ENCODE peak calls at places on chromosomes 13 and 19, in nine cellular contexts. One of them, this sample, is unnamed.

GRCh38 chr13:90454002-90454636 is 893.4 kb upstream of the MIR17HG start:
- DNase-seq in lower leg skin: no peak
- DNase-seq in colonic mucosa: no peak
- DNase-seq in neuronal stem cell: no peak
- DNase-seq in coronary artery: no peak
- DNase-seq in mucosa of descending colon: no peak
- DNase-seq in endodermal cell: no peak
- DNase-seq in PC-3: peak
- DNase-seq in tibial nerve: no peak
- DNase-seq in this sample: no peak

GRCh38 chr13:111152836-111153235 is 37.7 kb downstream of the ARHGEF7 start:
- DNase-seq in lower leg skin: no peak
- DNase-seq in coronary artery: no peak
- DNase-seq in endodermal cell: no peak
- DNase-seq in colonic mucosa: peak
- DNase-seq in PC-3: no peak
- DNase-seq in tibial nerve: no peak
- DNase-seq in neuronal stem cell: peak
- DNase-seq in mucosa of descending colon: peak
- DNase-seq in this sample: peak

GRCh38 chr19:58558066-58558622 is at the start of gene UBE2M:
- DNase-seq in PC-3: no peak
- DNase-seq in mucosa of descending colon: peak
- DNase-seq in lower leg skin: no peak
- DNase-seq in tibial nerve: no peak
- DNase-seq in coronary artery: peak
- DNase-seq in endodermal cell: peak
- DNase-seq in colonic mucosa: peak
- DNase-seq in neuronal stem cell: no peak
- DNase-seq in this sample: peak

GRCh38 chr13:37769078-37769477 is 100.5 kb downstream of the TRPC4 start:
- DNase-seq in endodermal cell: no peak
- DNase-seq in colonic mucosa: no peak
- DNase-seq in lower leg skin: no peak
- DNase-seq in coronary artery: no peak
- DNase-seq in mucosa of descending colon: no peak
- DNase-seq in neuronal stem cell: no peak
- DNase-seq in tibial nerve: no peak
- DNase-seq in PC-3: peak
- DNase-seq in this sample: no peak

GRCh38 chr13:47671762-47672161 is 329.3 kb downstream of the SUCLA2 start:
- DNase-seq in coronary artery: no peak
- DNase-seq in lower leg skin: no peak
- DNase-seq in neuronal stem cell: no peak
- DNase-seq in PC-3: no peak
- DNase-seq in endodermal cell: no peak
- DNase-seq in tibial nerve: no peak
- DNase-seq in mucosa of descending colon: no peak
- DNase-seq in colonic mucosa: no peak
- DNase-seq in this sample: no peak

GRCh38 chr13:75761373-75761772 is 125.2 kb downstream of the LMO7 start:
- DNase-seq in neuronal stem cell: no peak
- DNase-seq in tibial nerve: no peak
- DNase-seq in endodermal cell: no peak
- DNase-seq in lower leg skin: no peak
- DNase-seq in coronary artery: no peak
- DNase-seq in PC-3: no peak
- DNase-seq in colonic mucosa: no peak
- DNase-seq in mucosa of descending colon: no peak
- DNase-seq in this sample: no peak

GRCh38 chr13:90416938-90417337 is 930.5 kb upstream of the MIR17HG start:
- DNase-seq in endodermal cell: no peak
- DNase-seq in colonic mucosa: no peak
- DNase-seq in coronary artery: no peak
- DNase-seq in neuronal stem cell: no peak
- DNase-seq in tibial nerve: no peak
- DNase-seq in PC-3: no peak
- DNase-seq in lower leg skin: no peak
- DNase-seq in mucosa of descending colon: no peak
- DNase-seq in this sample: no peak

GRCh38 chr19:4575978-4576933 is 16.8 kb upstream of the SEMA6B start:
- DNase-seq in neuronal stem cell: no peak
- DNase-seq in coronary artery: no peak
- DNase-seq in endodermal cell: peak
- DNase-seq in mucosa of descending colon: peak
- DNase-seq in tibial nerve: peak
- DNase-seq in lower leg skin: peak
- DNase-seq in colonic mucosa: peak
- DNase-seq in PC-3: peak
- DNase-seq in this sample: peak

GRCh38 chr19:15529774-15530372 is 21.5 kb downstream of the CYP4F22 start:
- DNase-seq in neuronal stem cell: no peak
- DNase-seq in lower leg skin: no peak
- DNase-seq in endodermal cell: no peak
- DNase-seq in PC-3: no peak
- DNase-seq in colonic mucosa: peak
- DNase-seq in tibial nerve: no peak
- DNase-seq in coronary artery: no peak
- DNase-seq in mucosa of descending colon: no peak
- DNase-seq in this sample: no peak

GRCh38 chr13:94612050-94612449 is 10.4 kb downstream of the GPR180 start:
- DNase-seq in lower leg skin: no peak
- DNase-seq in endodermal cell: no peak
- DNase-seq in PC-3: no peak
- DNase-seq in mucosa of descending colon: no peak
- DNase-seq in colonic mucosa: no peak
- DNase-seq in neuronal stem cell: no peak
- DNase-seq in coronary artery: no peak
- DNase-seq in tibial nerve: no peak
- DNase-seq in this sample: no peak

GRCh38 chr13:99985886-99986527 is 4.4 kb downstream of the ZIC2 start:
- DNase-seq in neuronal stem cell: no peak
- DNase-seq in colonic mucosa: no peak
- DNase-seq in lower leg skin: no peak
- DNase-seq in coronary artery: no peak
- DNase-seq in mucosa of descending colon: no peak
- DNase-seq in tibial nerve: no peak
- DNase-seq in endodermal cell: peak
- DNase-seq in PC-3: no peak
- DNase-seq in this sample: peak

GRCh38 chr13:76812206-76812882 is 73.9 kb downstream of the KCTD12 start:
- DNase-seq in neuronal stem cell: no peak
- DNase-seq in PC-3: no peak
- DNase-seq in endodermal cell: no peak
- DNase-seq in tibial nerve: peak
- DNase-seq in coronary artery: no peak
- DNase-seq in lower leg skin: peak
- DNase-seq in colonic mucosa: no peak
- DNase-seq in mucosa of descending colon: no peak
- DNase-seq in this sample: no peak

GRCh38 chr13:51856027-51856736 is 5.6 kb upstream of the CCDC70 start:
- DNase-seq in mucosa of descending colon: no peak
- DNase-seq in lower leg skin: no peak
- DNase-seq in neuronal stem cell: no peak
- DNase-seq in colonic mucosa: peak
- DNase-seq in coronary artery: no peak
- DNase-seq in PC-3: peak
- DNase-seq in endodermal cell: no peak
- DNase-seq in tibial nerve: no peak
- DNase-seq in this sample: no peak

GRCh38 chr13:93338906-93339305 is 112.3 kb downstream of the GPC6 start:
- DNase-seq in mucosa of descending colon: no peak
- DNase-seq in tibial nerve: no peak
- DNase-seq in neuronal stem cell: no peak
- DNase-seq in colonic mucosa: no peak
- DNase-seq in lower leg skin: no peak
- DNase-seq in PC-3: peak
- DNase-seq in coronary artery: no peak
- DNase-seq in endodermal cell: no peak
- DNase-seq in this sample: no peak

DNA sequence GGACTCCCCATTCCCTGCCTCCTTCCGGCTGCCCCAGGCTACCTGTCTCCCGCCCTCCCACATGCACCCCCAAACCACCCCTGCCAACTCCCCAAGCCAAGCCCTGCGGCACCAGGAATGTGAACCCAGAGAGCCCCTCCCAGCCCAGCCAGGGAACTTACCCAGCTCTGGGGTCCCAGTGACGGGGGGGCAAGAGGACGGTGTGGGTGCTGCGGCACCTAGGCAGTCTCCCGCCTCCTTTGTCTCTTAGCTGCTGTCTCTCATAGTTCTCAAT is 558 bp downstream of the PLEKHA4 start:
- DNase-seq in colonic mucosa: no peak
- DNase-seq in coronary artery: no peak
- DNase-seq in neuronal stem cell: no peak
- DNase-seq in endodermal cell: no peak
- DNase-seq in lower leg skin: no peak
- DNase-seq in mucosa of descending colon: no peak
- DNase-seq in PC-3: no peak
- DNase-seq in tibial nerve: no peak
- DNase-seq in this sample: no peak
- H3K4me3 ChIP-seq in colonic mucosa: peak
- H3K4me3 ChIP-seq in coronary artery: peak
- H3K4me3 ChIP-seq in neuronal stem cell: peak
- H3K4me3 ChIP-seq in endodermal cell: no peak
- H3K4me3 ChIP-seq in lower leg skin: no peak
- H3K4me3 ChIP-seq in mucosa of descending colon: no peak
- H3K4me3 ChIP-seq in PC-3: no peak
- H3K4me3 ChIP-seq in tibial nerve: peak
- H3K4me3 ChIP-seq in this sample: no peak

GRCh38 chr19:2084993-2085720 is 11.0 kb downstream of the MOB3A start:
- DNase-seq in endodermal cell: no peak
- DNase-seq in PC-3: peak
- DNase-seq in mucosa of descending colon: peak
- DNase-seq in lower leg skin: peak
- DNase-seq in tibial nerve: no peak
- DNase-seq in coronary artery: no peak
- DNase-seq in neuronal stem cell: no peak
- DNase-seq in colonic mucosa: peak
- DNase-seq in this sample: no peak
- H3K4me3 ChIP-seq in endodermal cell: no peak
- H3K4me3 ChIP-seq in PC-3: no peak
- H3K4me3 ChIP-seq in mucosa of descending colon: no peak
- H3K4me3 ChIP-seq in lower leg skin: no peak
- H3K4me3 ChIP-seq in tibial nerve: no peak
- H3K4me3 ChIP-seq in coronary artery: no peak
- H3K4me3 ChIP-seq in neuronal stem cell: no peak
- H3K4me3 ChIP-seq in colonic mucosa: peak
- H3K4me3 ChIP-seq in this sample: no peak

GRCh38 chr19:39951686-39952085 is 17.3 kb upstream of the FCGBP start:
- DNase-seq in coronary artery: no peak
- DNase-seq in tibial nerve: no peak
- DNase-seq in lower leg skin: no peak
- DNase-seq in endodermal cell: no peak
- DNase-seq in colonic mucosa: no peak
- DNase-seq in mucosa of descending colon: no peak
- DNase-seq in PC-3: peak
- DNase-seq in neuronal stem cell: no peak
- DNase-seq in this sample: no peak

GRCh38 chr19:39951065-39951650 is 16.7 kb upstream of the FCGBP start:
- DNase-seq in endodermal cell: no peak
- DNase-seq in lower leg skin: no peak
- DNase-seq in PC-3: no peak
- DNase-seq in neuronal stem cell: no peak
- DNase-seq in coronary artery: no peak
- DNase-seq in mucosa of descending colon: no peak
- DNase-seq in colonic mucosa: no peak
- DNase-seq in tibial nerve: no peak
- DNase-seq in this sample: no peak

GRCh38 chr19:39949026-39949747 is 14.8 kb upstream of the FCGBP start:
- DNase-seq in coronary artery: no peak
- DNase-seq in lower leg skin: no peak
- DNase-seq in colonic mucosa: no peak
- DNase-seq in mucosa of descending colon: no peak
- DNase-seq in PC-3: no peak
- DNase-seq in neuronal stem cell: no peak
- DNase-seq in endodermal cell: no peak
- DNase-seq in tibial nerve: no peak
- DNase-seq in this sample: no peak

DNA sequence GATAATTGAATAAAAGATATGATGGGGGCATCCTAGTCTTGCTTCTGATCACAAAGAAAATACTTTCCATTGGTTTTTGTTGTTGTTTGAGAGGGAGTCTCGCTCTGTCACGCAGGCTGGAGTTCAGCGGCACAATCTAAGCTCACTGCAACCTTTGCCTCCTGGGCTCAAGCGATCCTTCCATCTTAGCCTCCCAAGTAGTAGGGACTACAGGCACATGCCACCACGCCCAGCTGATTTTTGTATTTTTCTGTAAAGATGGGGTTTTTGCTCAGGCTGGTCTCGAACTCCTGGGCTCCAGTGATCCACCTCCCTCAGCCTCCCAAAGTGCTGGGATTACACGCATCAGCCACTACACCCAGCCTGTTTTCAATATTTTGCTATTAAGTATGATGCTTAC is 17.1 kb upstream of the PSMC4 start:
- DNase-seq in mucosa of descending colon: no peak
- DNase-seq in PC-3: no peak
- DNase-seq in tibial nerve: no peak
- DNase-seq in endodermal cell: no peak
- DNase-seq in coronary artery: no peak
- DNase-seq in colonic mucosa: peak
- DNase-seq in lower leg skin: no peak
- DNase-seq in neuronal stem cell: no peak
- DNase-seq in this sample: no peak
- H3K4me3 ChIP-seq in mucosa of descending colon: no peak
- H3K4me3 ChIP-seq in PC-3: no peak
- H3K4me3 ChIP-seq in tibial nerve: no peak
- H3K4me3 ChIP-seq in endodermal cell: no peak
- H3K4me3 ChIP-seq in coronary artery: no peak
- H3K4me3 ChIP-seq in colonic mucosa: no peak
- H3K4me3 ChIP-seq in lower leg skin: no peak
- H3K4me3 ChIP-seq in neuronal stem cell: no peak
- H3K4me3 ChIP-seq in this sample: no peak

DNA sequence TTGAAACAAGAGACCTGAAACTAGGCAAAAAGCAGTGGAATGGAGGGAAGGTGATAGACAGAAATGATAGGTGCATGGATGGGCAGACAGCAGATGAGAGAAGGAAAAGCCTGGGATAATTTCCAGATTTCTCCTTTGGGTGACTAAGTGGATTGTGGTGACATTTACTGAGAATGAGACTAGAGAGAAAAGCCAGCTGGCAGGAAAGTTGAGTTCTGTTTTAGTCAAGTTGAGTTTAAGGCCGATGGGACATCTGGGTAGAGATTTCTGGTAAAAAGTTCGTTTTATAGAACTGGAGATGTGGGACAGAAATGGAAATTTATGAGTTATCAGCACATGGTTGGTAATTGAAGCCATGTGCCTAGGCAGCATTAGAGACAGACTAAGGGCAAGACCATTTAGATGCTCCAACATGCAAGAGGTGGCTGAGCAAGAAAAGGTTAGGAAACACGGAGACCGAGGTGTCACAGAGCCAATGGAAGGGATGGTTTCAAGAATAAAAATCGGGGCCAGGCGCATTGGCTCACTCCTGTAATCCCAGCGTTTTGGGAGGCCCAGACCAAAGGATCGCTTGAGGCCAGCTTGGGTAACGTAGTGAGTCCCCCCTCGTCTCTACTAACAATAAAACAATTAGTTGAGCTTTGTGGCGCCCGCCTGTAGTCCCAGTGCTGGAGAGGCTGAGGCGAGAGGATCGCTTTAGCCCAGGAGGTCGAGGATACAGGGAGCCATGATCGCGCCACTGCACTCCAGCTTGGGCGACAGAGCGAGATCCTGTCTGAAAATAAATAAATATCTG is 9.6 kb upstream of the DGKH start:
- DNase-seq in lower leg skin: no peak
- DNase-seq in colonic mucosa: no peak
- DNase-seq in coronary artery: no peak
- DNase-seq in endodermal cell: no peak
- DNase-seq in mucosa of descending colon: no peak
- DNase-seq in tibial nerve: no peak
- DNase-seq in PC-3: no peak
- DNase-seq in neuronal stem cell: no peak
- DNase-seq in this sample: no peak
- H3K4me3 ChIP-seq in lower leg skin: no peak
- H3K4me3 ChIP-seq in colonic mucosa: peak
- H3K4me3 ChIP-seq in coronary artery: peak
- H3K4me3 ChIP-seq in endodermal cell: peak
- H3K4me3 ChIP-seq in mucosa of descending colon: no peak
- H3K4me3 ChIP-seq in tibial nerve: no peak
- H3K4me3 ChIP-seq in PC-3: peak
- H3K4me3 ChIP-seq in neuronal stem cell: no peak
- H3K4me3 ChIP-seq in this sample: no peak

This sample was measured in H7.